ENCODE peak calls at places on chromosome 13, in four cellular contexts. One of them, this sample, is unnamed.

GRCh38 chr13:34349091-34349722 is 531.3 kb downstream of the RFC3 start:
- DNase-seq in cardiac fibroblast: peak
- DNase-seq in fibroblast of mammary gland: peak
- DNase-seq in CD8-positive, alpha-beta T cell: no peak
- DNase-seq in this sample: peak

GRCh38 chr13:77893066-77893465 is 25.6 kb downstream of the EDNRB start:
- DNase-seq in cardiac fibroblast: no peak
- DNase-seq in fibroblast of mammary gland: no peak
- DNase-seq in CD8-positive, alpha-beta T cell: no peak
- DNase-seq in this sample: no peak

GRCh38 chr13:50065712-50066111 is 50.5 kb downstream of the KCNRG start:
- DNase-seq in cardiac fibroblast: no peak
- DNase-seq in fibroblast of mammary gland: no peak
- DNase-seq in CD8-positive, alpha-beta T cell: no peak
- DNase-seq in this sample: no peak

GRCh38 chr13:97226788-97227627 is 4.9 kb downstream of the MBNL2 start:
- DNase-seq in CD8-positive, alpha-beta T cell: peak
- DNase-seq in fibroblast of mammary gland: no peak
- DNase-seq in cardiac fibroblast: no peak
- DNase-seq in this sample: no peak

GRCh38 chr13:110981379-110981778 is 66.5 kb upstream of the ANKRD10 start:
- DNase-seq in fibroblast of mammary gland: no peak
- DNase-seq in cardiac fibroblast: no peak
- DNase-seq in CD8-positive, alpha-beta T cell: no peak
- DNase-seq in this sample: no peak

GRCh38 chr13:50081899-50082425 is 66.7 kb downstream of the KCNRG start:
- DNase-seq in cardiac fibroblast: peak
- DNase-seq in CD8-positive, alpha-beta T cell: peak
- DNase-seq in fibroblast of mammary gland: peak
- DNase-seq in this sample: peak

GRCh38 chr13:30832845-30833332 is 73.2 kb upstream of the MEDAG start:
- DNase-seq in CD8-positive, alpha-beta T cell: no peak
- DNase-seq in fibroblast of mammary gland: no peak
- DNase-seq in cardiac fibroblast: peak
- DNase-seq in this sample: peak

GRCh38 chr13:101739382-101740178 is 287.1 kb downstream of the ITGBL1 start:
- DNase-seq in fibroblast of mammary gland: no peak
- DNase-seq in CD8-positive, alpha-beta T cell: no peak
- DNase-seq in cardiac fibroblast: no peak
- DNase-seq in this sample: no peak

GRCh38 chr13:35005051-35005450 is 63.0 kb downstream of the NBEA start:
- DNase-seq in fibroblast of mammary gland: no peak
- DNase-seq in CD8-positive, alpha-beta T cell: no peak
- DNase-seq in cardiac fibroblast: no peak
- DNase-seq in this sample: no peak

GRCh38 chr13:36082806-36083205 is 48.4 kb downstream of the DCLK1 start:
- DNase-seq in fibroblast of mammary gland: no peak
- DNase-seq in CD8-positive, alpha-beta T cell: no peak
- DNase-seq in cardiac fibroblast: no peak
- DNase-seq in this sample: no peak

GRCh38 chr13:36438594-36439483 is 6.5 kb downstream of the CCNA1 start:
- DNase-seq in CD8-positive, alpha-beta T cell: no peak
- DNase-seq in cardiac fibroblast: no peak
- DNase-seq in fibroblast of mammary gland: no peak
- DNase-seq in this sample: no peak

GRCh38 chr13:110799246-110800236 is 86.0 kb downstream of the ING1 start:
- DNase-seq in fibroblast of mammary gland: peak
- DNase-seq in cardiac fibroblast: peak
- DNase-seq in CD8-positive, alpha-beta T cell: no peak
- DNase-seq in this sample: peak

GRCh38 chr13:106493569-106493968 is 41.9 kb downstream of the EFNB2 start:
- DNase-seq in cardiac fibroblast: no peak
- DNase-seq in fibroblast of mammary gland: no peak
- DNase-seq in CD8-positive, alpha-beta T cell: no peak
- DNase-seq in this sample: no peak

GRCh38 chr13:30755678-30756077 is 20.3 kb downstream of the ALOX5AP start:
- DNase-seq in fibroblast of mammary gland: no peak
- DNase-seq in CD8-positive, alpha-beta T cell: no peak
- DNase-seq in cardiac fibroblast: no peak
- DNase-seq in this sample: no peak

GRCh38 chr13:20667857-20668256 is 35.6 kb upstream of the IL17D start:
- DNase-seq in cardiac fibroblast: no peak
- DNase-seq in CD8-positive, alpha-beta T cell: no peak
- DNase-seq in fibroblast of mammary gland: no peak
- DNase-seq in this sample: no peak

DNA sequence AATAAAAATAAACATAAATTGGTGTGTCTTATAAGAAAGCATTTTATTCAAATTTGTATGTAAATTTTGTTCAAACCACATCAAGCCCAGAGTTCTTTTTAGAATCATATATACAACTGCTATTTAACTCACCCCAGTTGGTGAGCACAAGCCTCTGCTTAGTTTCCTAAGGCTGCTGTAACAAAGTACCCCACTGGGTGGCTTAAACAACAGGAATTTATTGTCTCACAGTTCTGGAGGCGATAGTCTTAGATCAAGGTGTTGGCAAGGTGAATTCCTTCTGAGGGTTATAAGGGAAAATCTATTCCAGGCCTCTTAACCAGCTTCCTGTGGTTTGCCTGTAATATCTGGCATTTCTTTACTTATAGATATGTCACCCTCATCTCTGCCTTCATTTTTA is 1133.5 kb downstream of the OLFM4 start:
- DNase-seq in fibroblast of mammary gland: no peak
- DNase-seq in CD8-positive, alpha-beta T cell: no peak
- DNase-seq in cardiac fibroblast: no peak
- DNase-seq in this sample: no peak
- TF ChIP-seq CTCF in fibroblast of mammary gland: no peak
- TF ChIP-seq CTCF in CD8-positive, alpha-beta T cell: no peak
- TF ChIP-seq CTCF in cardiac fibroblast: no peak
- TF ChIP-seq CTCF in this sample: no peak

DNA sequence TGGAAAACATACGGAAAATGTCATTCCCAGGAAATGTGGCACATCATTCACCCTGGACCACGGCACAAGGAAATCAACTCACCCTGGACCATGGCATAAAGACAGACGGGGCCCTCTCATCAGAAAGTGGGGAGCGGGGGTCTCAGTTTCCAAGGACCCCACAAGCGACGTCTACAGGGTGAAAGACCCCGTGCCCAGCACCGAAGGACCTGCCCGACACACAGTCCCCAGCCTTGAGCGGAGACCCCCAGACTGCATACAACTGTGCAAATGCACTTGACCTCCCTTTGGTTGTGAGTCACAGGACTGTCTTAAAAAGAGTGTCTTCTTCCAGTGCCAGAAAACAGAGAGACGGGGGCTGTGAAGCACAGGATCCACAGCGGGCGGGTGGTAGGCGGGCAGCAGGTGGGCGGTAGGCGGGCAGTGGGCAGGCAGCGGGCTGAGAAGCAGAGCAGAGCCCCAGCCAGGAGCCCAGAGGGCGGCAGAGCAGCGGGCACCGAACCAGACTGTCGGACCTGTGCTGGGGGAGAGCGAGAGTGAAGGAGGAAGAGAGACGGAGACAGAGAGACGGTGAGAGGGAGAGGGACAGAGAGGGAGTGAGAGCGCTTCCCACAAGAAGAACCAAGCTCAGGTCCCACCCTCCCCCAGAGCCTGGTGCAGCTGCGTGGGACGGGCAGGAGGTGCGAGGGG is 30.4 kb downstream of the RASA3 start:
- DNase-seq in fibroblast of mammary gland: no peak
- DNase-seq in cardiac fibroblast: no peak
- DNase-seq in CD8-positive, alpha-beta T cell: no peak
- DNase-seq in this sample: no peak
- H3K4me3 ChIP-seq in fibroblast of mammary gland: no peak
- H3K4me3 ChIP-seq in cardiac fibroblast: no peak
- H3K4me3 ChIP-seq in CD8-positive, alpha-beta T cell: no peak
- H3K4me3 ChIP-seq in this sample: no peak

GRCh38 chr13:23600534-23600933 is 30.3 kb downstream of the TNFRSF19 start:
- DNase-seq in CD8-positive, alpha-beta T cell: no peak
- DNase-seq in fibroblast of mammary gland: no peak
- DNase-seq in cardiac fibroblast: no peak
- DNase-seq in this sample: no peak

GRCh38 chr13:23598371-23598770 is 28.2 kb downstream of the TNFRSF19 start:
- DNase-seq in cardiac fibroblast: peak
- DNase-seq in CD8-positive, alpha-beta T cell: no peak
- DNase-seq in fibroblast of mammary gland: peak
- DNase-seq in this sample: no peak

GRCh38 chr13:23600100-23600499 is 29.9 kb downstream of the TNFRSF19 start:
- DNase-seq in cardiac fibroblast: no peak
- DNase-seq in CD8-positive, alpha-beta T cell: no peak
- DNase-seq in fibroblast of mammary gland: no peak
- DNase-seq in this sample: no peak

GRCh38 chr13:23599083-23599925 is 29.1 kb downstream of the TNFRSF19 start:
- DNase-seq in cardiac fibroblast: no peak
- DNase-seq in CD8-positive, alpha-beta T cell: no peak
- DNase-seq in fibroblast of mammary gland: no peak
- DNase-seq in this sample: no peak
- TF ChIP-seq CTCF in cardiac fibroblast: no peak
- TF ChIP-seq CTCF in CD8-positive, alpha-beta T cell: no peak
- TF ChIP-seq CTCF in fibroblast of mammary gland: no peak
- TF ChIP-seq CTCF in this sample: peak

GRCh38 chr13:27959976-27960361 is 9.1 kb downstream of the CDX2 start:
- DNase-seq in CD8-positive, alpha-beta T cell: no peak
- DNase-seq in cardiac fibroblast: no peak
- DNase-seq in fibroblast of mammary gland: no peak
- DNase-seq in this sample: no peak
- H3K4me3 ChIP-seq in CD8-positive, alpha-beta T cell: no peak
- H3K4me3 ChIP-seq in cardiac fibroblast: no peak
- H3K4me3 ChIP-seq in fibroblast of mammary gland: no peak
- H3K4me3 ChIP-seq in this sample: no peak

GRCh38 chr13:112509190-112509589 is 78.8 kb downstream of the TUBGCP3 start:
- DNase-seq in cardiac fibroblast: no peak
- DNase-seq in CD8-positive, alpha-beta T cell: no peak
- DNase-seq in fibroblast of mammary gland: no peak
- DNase-seq in this sample: no peak

GRCh38 chr13:112506046-112506445 is 81.9 kb downstream of the TUBGCP3 start:
- DNase-seq in cardiac fibroblast: no peak
- DNase-seq in fibroblast of mammary gland: no peak
- DNase-seq in CD8-positive, alpha-beta T cell: no peak
- DNase-seq in this sample: no peak

GRCh38 chr13:112513761-112514160 is 74.2 kb downstream of the TUBGCP3 start:
- DNase-seq in fibroblast of mammary gland: no peak
- DNase-seq in cardiac fibroblast: no peak
- DNase-seq in CD8-positive, alpha-beta T cell: no peak
- DNase-seq in this sample: no peak

GRCh38 chr13:112510987-112511715 is 76.8 kb downstream of the TUBGCP3 start:
- DNase-seq in CD8-positive, alpha-beta T cell: no peak
- DNase-seq in fibroblast of mammary gland: no peak
- DNase-seq in cardiac fibroblast: no peak
- DNase-seq in this sample: peak

DNA sequence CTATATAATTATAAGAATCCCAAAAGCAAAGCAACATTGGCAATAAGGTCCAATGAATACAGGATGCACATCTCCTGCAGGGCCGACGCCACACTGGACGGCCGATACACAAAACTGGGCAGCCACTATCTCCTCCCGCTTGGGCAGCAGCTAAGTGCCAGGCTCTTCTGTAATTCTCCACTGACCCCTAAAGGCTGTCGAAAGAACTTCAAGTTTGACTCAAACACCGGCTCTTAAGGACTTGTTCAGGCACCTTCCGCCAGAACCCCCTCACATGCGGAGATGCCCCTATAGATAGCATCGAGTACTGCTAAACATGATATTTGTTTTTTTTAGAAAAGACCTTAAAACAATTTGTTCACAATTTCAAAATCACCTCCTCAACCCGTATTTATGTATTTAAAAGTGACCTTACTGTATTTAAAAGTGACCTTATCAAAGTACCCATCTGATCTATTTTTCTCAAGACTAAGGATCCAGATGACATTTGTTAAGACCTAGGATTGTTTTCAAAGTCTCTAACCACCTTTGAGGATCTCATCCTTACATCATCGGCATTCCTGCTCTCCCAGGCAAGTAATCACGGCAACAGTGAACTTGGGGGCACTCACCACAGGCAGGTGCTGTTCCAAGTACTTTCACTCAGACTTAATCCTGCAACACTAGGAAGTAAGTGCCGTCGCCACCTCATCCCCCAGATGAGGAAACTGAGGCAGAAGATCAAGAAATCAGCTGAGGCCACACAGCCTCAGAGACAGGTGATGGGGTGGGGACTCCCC is 77.8 kb downstream of the TUBGCP3 start:
- DNase-seq in fibroblast of mammary gland: peak
- DNase-seq in cardiac fibroblast: peak
- DNase-seq in CD8-positive, alpha-beta T cell: no peak
- DNase-seq in this sample: peak
- TF ChIP-seq CTCF in fibroblast of mammary gland: peak
- TF ChIP-seq CTCF in cardiac fibroblast: peak
- TF ChIP-seq CTCF in CD8-positive, alpha-beta T cell: no peak
- TF ChIP-seq CTCF in this sample: peak

This sample was measured in brain microvascular endothelial cell.